ENCODE peak calls at places on chromosomes 4 and X, in ten cellular contexts. R, A, O, H, Z, K, E, I, L and F are unnamed samples.

GRCh38 chrX:46587158-46587557 is 13.6 kb downstream of the CHST7 start:
- DNase-seq in E (no peak), L (no peak), Z (no peak), H (no peak), A (no peak), R (peak; percentile 63), O (peak; percentile 74), K (no peak), I (peak; percentile 52), F (no peak)

GRCh38 chr4:70240192-70240591 is 2.2 kb upstream of the CSN3 start:
- DNase-seq in A (no peak), E (no peak), O (no peak), H (no peak), Z (peak; percentile 12), R (no peak), L (no peak), I (peak; percentile 20), K (no peak), F (no peak)

GRCh38 chrX:9642270-9642995 is 123.2 kb downstream of the GPR143 start:
- DNase-seq in A (no peak), E (peak; percentile 6), H (no peak), K (no peak), Z (no peak), I (no peak), R (no peak), L (no peak), O (no peak), F (peak; percentile 18)

GRCh38 chrX:9131066-9131465 is 97.1 kb upstream of the FAM9B start:
- DNase-seq in I (no peak), R (no peak), O (no peak), H (no peak), E (no peak), L (no peak), A (no peak), Z (no peak), K (no peak), F (no peak)

GRCh38 chrX:103170216-103170615 is 44.7 kb upstream of the BEX4 start:
- DNase-seq in I (peak; percentile 8), A (no peak), H (no peak), E (no peak), K (no peak), L (no peak), O (peak; percentile 62), Z (no peak), R (no peak), F (no peak)

GRCh38 chr4:6087669-6088068 is 69.4 kb upstream of the C4orf50 start:
- DNase-seq in K (no peak), O (peak; percentile 18), Z (peak; percentile 79), A (no peak), L (peak; percentile 40), I (no peak), R (peak; percentile 25), E (no peak), H (peak; percentile 35), F (peak; percentile 30)

GRCh38 chr4:71980976-71981375 is 50.8 kb upstream of the NPFFR2 start:
- DNase-seq in Z (no peak), R (no peak), K (no peak), O (no peak), I (peak; percentile 55), E (no peak), L (no peak), A (no peak), H (no peak), F (no peak)

GRCh38 chr4:149584703-149585102 is 230.9 kb downstream of the IQCM start:
- DNase-seq in H (no peak), I (peak; percentile 61), O (peak; percentile 5), R (no peak), A (no peak), L (no peak), K (no peak), E (no peak), Z (no peak), F (no peak)

GRCh38 chrX:15334561-15334960 is 762 bp downstream of the PIGA start:
- DNase-seq in I (peak; percentile 19), R (peak; percentile 7), E (peak; percentile 6), H (no peak), K (no peak), O (peak; percentile 48), A (no peak), L (no peak), Z (no peak), F (peak; percentile 20)

GRCh38 chr4:130077275-130077674 is 981.3 kb downstream of the C4orf33 start:
- DNase-seq in H (no peak), E (no peak), Z (no peak), K (no peak), O (peak; percentile 13), L (no peak), I (no peak), A (no peak), R (no peak), F (no peak)

GRCh38 chrX:134803551-134804183 is 145.4 kb upstream of the PLAC1 start:
- DNase-seq in K (peak; percentile 15), E (peak; percentile 52), O (no peak), A (no peak), R (peak; percentile 62), L (no peak), I (peak; percentile 4), Z (no peak), H (no peak), F (peak; percentile 21)

GRCh38 chrX:48003367-48003757 is 427 bp downstream of the ZNF182 start:
- DNase-seq in I (no peak), K (no peak), O (no peak), L (no peak), E (no peak), Z (peak; percentile 4), H (no peak), R (peak; percentile 33), A (no peak), F (peak; percentile 40)

GRCh38 chr4:125765936-125766335 is 451.2 kb downstream of the FAT4 start:
- DNase-seq in E (no peak), I (no peak), Z (no peak), L (no peak), R (no peak), H (no peak), A (no peak), K (no peak), O (peak; percentile 21), F (no peak)

GRCh38 chrX:131441033-131441432 is 102.8 kb upstream of the OR13H1 start:
- DNase-seq in L (no peak), H (no peak), I (no peak), R (no peak), O (no peak), E (no peak), K (no peak), A (no peak), Z (no peak), F (no peak)

GRCh38 chr4:106287353-106287969 is 28.5 kb downstream of the TBCK start:
- DNase-seq in R (no peak), H (no peak), L (no peak), O (peak; percentile 83), A (no peak), E (no peak), I (peak; percentile 58), K (peak; percentile 31), Z (no peak), F (no peak)

GRCh38 chr4:139633661-139634060 is 32.0 kb upstream of the MGST2 start:
- DNase-seq in R (no peak), K (no peak), E (no peak), L (peak; percentile 14), I (no peak), H (peak; percentile 8), A (no peak), Z (peak; percentile 62), O (peak; percentile 19), F (peak; percentile 27)

GRCh38 chrX:153685751-153686676 is 1.7 kb upstream of the SLC6A8 start:
- DNase-seq in K (no peak), A (no peak), Z (peak; percentile 39), I (no peak), R (no peak), H (no peak), L (no peak), O (no peak), E (no peak), F (no peak)

GRCh38 chr4:16844796-16845586 is 53.5 kb downstream of the LDB2 start:
- DNase-seq in K (no peak), R (no peak), E (no peak), L (no peak), I (peak; percentile 70), A (no peak), O (no peak), H (no peak), Z (peak; percentile 38), F (no peak)

GRCh38 chr4:19523964-19524363 is 727.7 kb upstream of the SLIT2 start:
- DNase-seq in E (no peak), H (no peak), L (no peak), Z (no peak), O (no peak), A (no peak), I (no peak), R (no peak), K (no peak), F (no peak)